ENCODE peak calls at places on chromosomes 3 and 15, in eight cellular contexts. J is astrocyte; B is activated CD4-positive, alpha-beta T cell treated with anti-CD3 and anti-CD28 coated beads, Interleukin-2, amount 50 U/mL, for 4 hours; F is activated T-cell treated with anti-CD3 and anti-CD28 coated beads for 1 hour; V is fibroblast of the aortic adventitia; L is prostate gland; A is substantia nigra; I is GM23248. C is an unnamed sample.

GRCh38 chr3:194687638-194688206 is 2.0 kb downstream of the FAM43A start:
- DNase-seq in A (no peak), F (peak), B (peak), V (peak), J (peak), L (peak), I (peak), C (peak)

GRCh38 chr3:125211523-125212095 is 939 bp downstream of the SLC12A8 start:
- DNase-seq in L (no peak), F (no peak), I (no peak), A (no peak), J (no peak), B (no peak), V (no peak), C (no peak)

GRCh38 chr15:52094811-52095584 is 17.6 kb downstream of the BCL2L10 start:
- DNase-seq in J (no peak), A (no peak), F (no peak), I (peak), B (no peak), L (no peak), V (no peak), C (no peak)

GRCh38 chr15:73826711-73827243 is 46.6 kb upstream of the TBC1D21 start:
- DNase-seq in J (no peak), A (no peak), B (no peak), L (no peak), F (no peak), I (no peak), V (no peak), C (no peak)

GRCh38 chr15:56996093-56996492 is 77.6 kb downstream of the TCF12 start:
- DNase-seq in B (no peak), V (peak), L (no peak), J (no peak), F (no peak), A (no peak), I (no peak), C (peak)

GRCh38 chr3:131538968-131539367 is 36.2 kb upstream of the MRPL3 start:
- DNase-seq in J (no peak), B (no peak), L (no peak), I (no peak), V (no peak), A (no peak), F (no peak), C (no peak)

GRCh38 chr3:24500806-24501205 is 6.2 kb upstream of the THRB start:
- DNase-seq in I (peak), B (no peak), J (no peak), L (no peak), A (no peak), F (no peak), V (no peak), C (no peak)

GRCh38 chr3:76264911-76265310 is 479.6 kb upstream of the ZNF717 start:
- DNase-seq in I (no peak), L (no peak), J (no peak), A (no peak), B (no peak), F (no peak), V (no peak), C (no peak)

GRCh38 chr3:21750831-21751391 is at the start of gene ZNF385D:
- DNase-seq in F (no peak), B (no peak), L (peak), J (peak), I (peak), A (no peak), V (peak), C (peak)

GRCh38 chr3:36633060-36633459 is 131.3 kb downstream of the DCLK3 start:
- DNase-seq in B (no peak), I (no peak), V (no peak), J (no peak), L (no peak), F (no peak), A (no peak), C (no peak)

GRCh38 chr3:42051384-42052131 is 39.6 kb upstream of the TRAK1 start:
- DNase-seq in V (peak), I (peak), L (no peak), J (peak), F (no peak), A (no peak), B (no peak), C (no peak)

GRCh38 chr15:30905821-30906220 is 2.1 kb downstream of the FAN1 start:
- DNase-seq in J (no peak), L (peak), V (no peak), A (no peak), F (no peak), I (no peak), B (no peak), C (peak)

GRCh38 chr3:179450901-179451334 is 352 bp downstream of the GNB4 start:
- DNase-seq in V (no peak), B (no peak), A (no peak), L (peak), J (peak), F (no peak), I (peak), C (peak)

GRCh38 chr3:142275856-142276255 is 50.5 kb upstream of the GK5 start:
- DNase-seq in J (peak), A (no peak), L (no peak), F (no peak), V (peak), B (no peak), I (peak), C (no peak)

GRCh38 chr3:111738238-111738637 is 120.8 kb upstream of the PHLDB2 start:
- DNase-seq in V (no peak), B (no peak), I (peak), L (no peak), F (no peak), A (no peak), J (peak), C (no peak)

GRCh38 chr3:124552224-124552623 is 178.0 kb upstream of the UMPS start:
- DNase-seq in L (peak), F (no peak), I (no peak), V (no peak), A (no peak), J (peak), B (no peak), C (no peak)

GRCh38 chr3:187025656-187026320 is 95.5 kb downstream of the ST6GAL1 start:
- DNase-seq in J (no peak), A (no peak), V (no peak), I (no peak), F (no peak), L (no peak), B (peak), C (no peak)

GRCh38 chr3:188664795-188665194 is 507.0 kb upstream of the TPRG1 start:
- DNase-seq in B (no peak), V (no peak), J (no peak), F (no peak), L (no peak), I (no peak), A (no peak), C (peak)